ENCODE peak calls at places on chromosomes 13 and 19, in six cellular contexts. T is AG10803; Q is stromal cell of bone marrow; K is stimulated activated CD4-positive, alpha-beta T cell treated with anti-CD3 and anti-CD28 coated beads, Interleukin-2, amount 100 ng/mL, for 24 hours; U is colonic mucosa; C is fibroblast of pulmonary artery. X is an unnamed sample.

GRCh38 chr19:29211562-29212416 is 1.2 kb downstream of the UQCRFS1 start:
- DNase-seq in K (peak; percentile 4), C (peak; percentile 27), T (peak; percentile 15), Q (no peak), U (no peak), X (no peak)

GRCh38 chr13:33265133-33265532 is 20.4 kb downstream of the STARD13 start:
- DNase-seq in T (no peak), K (no peak), U (no peak), C (no peak), Q (no peak), X (no peak)

GRCh38 chr13:40665754-40666057 is 735 bp downstream of the FOXO1 start:
- DNase-seq in U (no peak), C (no peak), T (peak; percentile 23), K (peak; percentile 45), Q (no peak), X (no peak)

GRCh38 chr13:113559901-113560644 is 24.5 kb upstream of the TFDP1 start:
- DNase-seq in T (no peak), Q (no peak), C (no peak), K (no peak), U (peak; percentile 11), X (no peak)

GRCh38 chr19:31546561-31546960 is 197.3 kb upstream of the TSHZ3 start:
- DNase-seq in K (no peak), T (no peak), C (no peak), Q (no peak), U (no peak), X (no peak)

GRCh38 chr19:16435238-16435911 is 36.4 kb downstream of the EPS15L1 start:
- DNase-seq in Q (peak; percentile 95), T (peak; percentile 99), K (no peak), C (peak; percentile 95), U (peak; percentile 37), X (no peak)

GRCh38 chr19:35347930-35348298 is 212 bp downstream of the FFAR1 start:
- DNase-seq in Q (no peak), K (no peak), T (no peak), U (no peak), C (no peak), X (no peak)

GRCh38 chr13:59898066-59898465 is 265.7 kb downstream of the DIAPH3 start:
- DNase-seq in C (no peak), Q (no peak), T (no peak), U (no peak), K (no peak), X (no peak)

GRCh38 chr19:35945121-35945792 is 9.1 kb downstream of the LRFN3 start:
- DNase-seq in C (no peak), K (no peak), T (no peak), U (no peak), Q (no peak), X (no peak)

GRCh38 chr19:45693168-45693788 is 812 bp downstream of the QPCTL start:
- DNase-seq in Q (peak; percentile 43), C (peak; percentile 69), T (peak; percentile 61), K (peak; percentile 89), U (peak; percentile 90), X (peak; percentile 30)

GRCh38 chr19:42693760-42694350 is 46.4 kb downstream of the PSG3 start:
- DNase-seq in T (peak; percentile 54), C (peak; percentile 51), U (no peak), K (peak; percentile 22), Q (peak; percentile 20), X (peak; percentile 36)

GRCh38 chr13:95813139-95813538 is 136.2 kb downstream of the DNAJC3 start:
- DNase-seq in U (no peak), Q (no peak), K (no peak), T (no peak), C (no peak), X (no peak)

GRCh38 chr19:13849991-13850909 is 26.7 kb upstream of the NANOS3 start:
- DNase-seq in K (peak; percentile 82), U (peak; percentile 82), Q (no peak), C (peak; percentile 84), T (peak; percentile 74), X (no peak)

GRCh38 chr13:104976964-104977363 is 1558.5 kb downstream of the EFNB2 start:
- DNase-seq in T (no peak), Q (no peak), U (no peak), C (no peak), K (no peak), X (no peak)

GRCh38 chr13:21616205-21616604 is 12.2 kb upstream of the MICU2 start:
- DNase-seq in T (no peak), C (no peak), K (no peak), Q (no peak), U (no peak), X (no peak)

GRCh38 chr13:44368062-44368591 is 5.5 kb upstream of the SERP2 start:
- DNase-seq in K (no peak), U (no peak), C (no peak), Q (peak; percentile 23), T (peak; percentile 84), X (no peak)

GRCh38 chr19:41339936-41340335 is 13.8 kb downstream of the TGFB1 start:
- DNase-seq in T (peak; percentile 80), U (no peak), C (peak; percentile 56), K (no peak), Q (no peak), X (peak; percentile 31)

GRCh38 chr13:75639426-75639825 is 3.3 kb downstream of the LMO7 start:
- DNase-seq in U (no peak), K (no peak), Q (no peak), T (no peak), C (no peak), X (no peak)

GRCh38 chr19:17861542-17862402 is 2.1 kb downstream of the RPL18A start:
- DNase-seq in K (no peak), U (no peak), Q (no peak), C (no peak), T (no peak), X (no peak)

GRCh38 chr13:111388851-111389500 is 68.5 kb downstream of the TEX29 start:
- DNase-seq in U (no peak), T (no peak), Q (no peak), C (no peak), K (peak; percentile 50), X (no peak)

GRCh38 chr13:23686948-23687347 is 116.7 kb downstream of the TNFRSF19 start:
- DNase-seq in Q (no peak), T (no peak), C (no peak), K (no peak), U (no peak), X (no peak)

GRCh38 chr19:38670921-38671398 is 23.5 kb downstream of the ACTN4 start:
- DNase-seq in C (no peak), U (no peak), T (peak; percentile 64), Q (no peak), K (no peak), X (no peak)

GRCh38 chr13:93344048-93344447 is 117.4 kb downstream of the GPC6 start:
- DNase-seq in U (no peak), T (no peak), Q (no peak), C (no peak), K (no peak), X (no peak)

GRCh38 chr19:17184381-17184841 is 30.7 kb upstream of the USE1 start:
- DNase-seq in T (no peak), U (no peak), C (no peak), K (peak; percentile 42), Q (no peak), X (no peak)

GRCh38 chr19:40089462-40089861 is 1.3 kb downstream of the ZNF780A start:
- DNase-seq in T (peak; percentile 61), K (no peak), U (no peak), Q (peak; percentile 38), C (peak; percentile 52), X (no peak)